ENCODE peak calls at places on chromosome 11, in nine cellular contexts. U, X, D, P, E, T, N, F and J are unnamed samples.

GRCh38 chr11:103436131-103436770 is 327.0 kb downstream of the DYNC2H1 start:
- DNase-seq in U (no peak), X (no peak), N (no peak), E (no peak), P (no peak), D (no peak), T (no peak), F (no peak), J (no peak)

GRCh38 chr11:38593649-38594048 is 1995.6 kb upstream of the RAG2 start:
- DNase-seq in N (peak; percentile 48), X (no peak), E (no peak), U (no peak), P (no peak), F (no peak), D (no peak), T (no peak), J (peak; percentile 51)

GRCh38 chr11:114876231-114876630 is 197.9 kb downstream of the NXPE2 start:
- DNase-seq in U (no peak), T (no peak), X (no peak), F (peak; percentile 7), E (no peak), D (no peak), N (no peak), P (no peak), J (no peak)

GRCh38 chr11:68215087-68215445 is 2.0 kb upstream of the KMT5B start:
- DNase-seq in E (no peak), N (no peak), F (no peak), T (no peak), P (no peak), D (peak; percentile 27), U (peak; percentile 82), X (no peak), J (no peak)

GRCh38 chr11:130023204-130023603 is 20.6 kb upstream of the PRDM10 start:
- DNase-seq in N (peak; percentile 48), T (no peak), X (peak; percentile 71), P (peak; percentile 77), F (no peak), U (no peak), D (no peak), E (peak; percentile 83), J (peak; percentile 79)

GRCh38 chr11:65215441-65216076 is 33.8 kb downstream of the CAPN1 start:
- DNase-seq in T (no peak), D (no peak), N (no peak), U (no peak), F (no peak), X (peak; percentile 30), P (no peak), E (no peak), J (no peak)

GRCh38 chr11:90646266-90646665 is 423.4 kb upstream of the CHORDC1 start:
- DNase-seq in U (no peak), T (no peak), D (no peak), P (no peak), F (no peak), N (no peak), X (no peak), E (no peak), J (no peak)

GRCh38 chr11:70415642-70416395 is 17.5 kb downstream of the CTTN start:
- DNase-seq in T (no peak), N (peak; percentile 22), U (no peak), D (no peak), P (peak; percentile 13), E (peak; percentile 61), X (no peak), F (no peak), J (peak; percentile 67)

GRCh38 chr11:128862421-128862820 is 4.7 kb downstream of the KCNJ1 start:
- DNase-seq in T (no peak), D (no peak), F (no peak), E (no peak), X (no peak), P (no peak), U (no peak), N (no peak), J (no peak)

GRCh38 chr11:122863704-122864326 is 18.7 kb upstream of the JHY start:
- DNase-seq in P (peak; percentile 68), D (no peak), X (no peak), F (peak; percentile 55), N (peak; percentile 50), T (peak; percentile 39), U (no peak), E (peak; percentile 46), J (peak; percentile 74)

GRCh38 chr11:128694618-128695481 is 978 bp downstream of the FLI1 start:
- DNase-seq in X (no peak), F (peak; percentile 66), T (peak; percentile 54), U (peak; percentile 78), D (no peak), N (no peak), E (no peak), P (peak; percentile 42), J (peak; percentile 41)

GRCh38 chr11:33895752-33896137 is 3.9 kb upstream of the LMO2 start:
- DNase-seq in F (peak; percentile 21), T (no peak), D (no peak), E (no peak), P (no peak), X (no peak), N (no peak), U (no peak), J (peak; percentile 38)

GRCh38 chr11:74322667-74323066 is 11.2 kb upstream of the P4HA3 start:
- DNase-seq in P (peak; percentile 95), E (peak; percentile 53), N (peak; percentile 16), D (no peak), F (no peak), X (no peak), T (no peak), U (no peak), J (peak; percentile 45)

GRCh38 chr11:14082338-14082737 is 119.8 kb downstream of the SPON1 start:
- DNase-seq in P (no peak), F (no peak), U (no peak), X (no peak), N (no peak), D (no peak), E (peak; percentile 12), T (no peak), J (no peak)

GRCh38 chr11:118851970-118852369 is 31.7 kb upstream of the CXCR5 start:
- DNase-seq in T (no peak), N (no peak), U (no peak), P (no peak), D (no peak), X (no peak), E (no peak), F (no peak), J (no peak)

GRCh38 chr11:73528420-73528819 is 69.5 kb downstream of the FAM168A start:
- DNase-seq in F (no peak), T (no peak), E (peak; percentile 26), N (no peak), D (no peak), P (peak; percentile 26), X (no peak), U (no peak), J (peak; percentile 47)

GRCh38 chr11:57890521-57890920 is 128.9 kb downstream of the CTNND1 start:
- DNase-seq in F (no peak), N (no peak), U (no peak), X (no peak), D (no peak), T (no peak), E (no peak), P (no peak), J (no peak)

GRCh38 chr11:67666303-67666645 is 8.1 kb downstream of the ALDH3B2 start:
- DNase-seq in T (no peak), E (no peak), N (no peak), U (no peak), F (no peak), X (no peak), P (no peak), D (no peak), J (no peak)

GRCh38 chr11:125724125-125724524 is 22.0 kb upstream of the PATE1 start:
- DNase-seq in T (no peak), P (peak; percentile 71), U (no peak), X (no peak), F (peak; percentile 34), E (peak; percentile 24), D (no peak), N (peak; percentile 4), J (peak; percentile 38)

GRCh38 chr11:95922099-95922498 is 1.8 kb downstream of the MTMR2 start:
- DNase-seq in U (no peak), N (no peak), F (no peak), E (no peak), P (no peak), X (no peak), D (no peak), T (no peak), J (no peak)

GRCh38 chr11:68120212-68121066 is 749 bp downstream of the CHKA start:
- DNase-seq in F (peak; percentile 83), D (peak; percentile 59), N (peak; percentile 26), E (peak; percentile 31), X (peak; percentile 54), P (peak; percentile 47), U (peak; percentile 89), T (peak; percentile 63), J (peak; percentile 31)

GRCh38 chr11:21072517-21072916 is 403.1 kb downstream of the NELL1 start:
- DNase-seq in P (no peak), N (no peak), T (no peak), X (no peak), E (no peak), U (no peak), F (no peak), D (no peak), J (no peak)
- TF ChIP-seq CTCF in P (no peak), N (no peak), T (no peak), X (no peak), E (no peak), U (no peak), F (no peak), D (no peak), J (no peak)

DNA sequence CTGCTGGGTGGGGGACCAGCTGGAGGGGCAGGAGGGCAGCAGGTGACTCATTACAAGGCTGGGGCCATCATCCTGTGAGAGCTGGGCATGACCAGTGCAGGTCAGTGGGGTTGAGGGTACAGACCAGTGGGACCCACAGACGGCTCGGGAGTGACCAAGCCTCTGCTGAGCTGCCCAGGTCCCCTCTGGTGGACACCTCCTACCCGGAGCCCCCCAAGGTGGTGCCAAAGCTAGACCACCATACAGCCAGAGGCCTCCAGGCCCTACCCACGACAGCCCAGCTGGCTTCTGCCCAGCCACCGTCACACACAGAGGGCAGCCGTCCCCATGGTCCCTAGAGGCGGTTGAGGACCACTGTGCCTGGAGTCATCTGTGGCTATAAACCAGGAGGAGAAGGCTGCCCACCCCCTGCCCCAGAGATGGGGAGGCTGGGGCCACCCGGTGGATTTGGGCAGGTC is 695 bp downstream of the MYEOV start:
- DNase-seq in U (no peak), N (no peak), T (no peak), P (no peak), D (no peak), F (no peak), X (no peak), E (no peak), J (no peak)
- H3K4me3 ChIP-seq in U (no peak overlapping the region), N (no peak overlapping the region), T (no peak overlapping the region), P (no peak overlapping the region), D (no peak overlapping the region), F (no peak overlapping the region), X (peak overlapping the region; percentile 35), E (no peak overlapping the region), J (no peak overlapping the region)

GRCh38 chr11:77784572-77784971 is 36.0 kb downstream of the RSF1 start:
- DNase-seq in N (no peak), U (no peak), T (no peak), F (no peak), X (no peak), D (no peak), E (no peak), P (no peak), J (no peak)
- TF ChIP-seq CTCF in N (no peak), U (no peak), T (no peak), F (no peak), X (no peak), D (no peak), E (no peak), P (no peak), J (no peak)

GRCh38 chr11:100830978-100831732 is 144.1 kb downstream of the ARHGAP42 start:
- DNase-seq in X (no peak), E (peak; percentile 56), D (no peak), U (no peak), P (peak; percentile 52), N (peak; percentile 81), T (no peak), F (no peak), J (peak; percentile 82)
- H3K4me3 ChIP-seq in X (no peak overlapping the region), E (no peak overlapping the region), D (no peak overlapping the region), U (no peak overlapping the region), P (no peak overlapping the region), N (no peak overlapping the region), T (no peak overlapping the region), F (no peak overlapping the region), J (no peak overlapping the region)